ENCODE peak calls at places on chromosome 19, in eight cellular contexts. Q is lower leg skin, S is thyroid gland, C is esophagus squamous epithelium, O is body of pancreas, M is breast epithelium, V is esophagus muscularis mucosa, N is uterus. J is an unnamed sample.

GRCh38 chr19:51097166-51097736 is 11.0 kb downstream of the CTU1 start:
- DNase-seq in S (peak), M (peak), N (peak), Q (peak), C (no peak), V (no peak), O (peak), J (peak)

GRCh38 chr19:55777528-55777927 is 8.6 kb downstream of the RFPL4AL1 start:
- DNase-seq in S (no peak), Q (no peak), O (peak), C (no peak), M (no peak), V (no peak), N (no peak), J (peak)

GRCh38 chr19:8220481-8220880 is 11.3 kb downstream of the CERS4 start:
- DNase-seq in C (no peak), S (no peak), M (no peak), O (peak), Q (no peak), N (no peak), V (no peak), J (no peak)

GRCh38 chr19:42480335-42481095 is 37.8 kb upstream of the CXCL17 start:
- DNase-seq in N (no peak), V (no peak), S (no peak), O (peak), Q (no peak), M (no peak), C (no peak), J (peak)

GRCh38 chr19:51091895-51092873 is 9.5 kb upstream of the KLK14 start:
- DNase-seq in M (no peak), C (no peak), N (no peak), V (no peak), O (no peak), Q (no peak), S (no peak), J (no peak)

GRCh38 chr19:8251025-8251472 is 41.9 kb downstream of the CERS4 start:
- DNase-seq in Q (peak), V (peak), N (peak), M (peak), O (peak), C (no peak), S (peak), J (no peak)

GRCh38 chr19:53977429-53977990 is 13.9 kb upstream of the CACNG6 start:
- DNase-seq in Q (peak), N (peak), S (peak), O (peak), C (no peak), M (no peak), V (no peak), J (peak)

GRCh38 chr19:19873381-19873780 is 7.7 kb downstream of the ZNF253 start:
- DNase-seq in O (no peak), C (no peak), Q (no peak), V (no peak), N (no peak), M (no peak), S (no peak), J (no peak)

GRCh38 chr19:49161987-49162386 is 4.4 kb downstream of the TRPM4 start:
- DNase-seq in M (no peak), O (no peak), Q (no peak), C (no peak), V (no peak), N (no peak), S (peak), J (no peak)

DNA sequence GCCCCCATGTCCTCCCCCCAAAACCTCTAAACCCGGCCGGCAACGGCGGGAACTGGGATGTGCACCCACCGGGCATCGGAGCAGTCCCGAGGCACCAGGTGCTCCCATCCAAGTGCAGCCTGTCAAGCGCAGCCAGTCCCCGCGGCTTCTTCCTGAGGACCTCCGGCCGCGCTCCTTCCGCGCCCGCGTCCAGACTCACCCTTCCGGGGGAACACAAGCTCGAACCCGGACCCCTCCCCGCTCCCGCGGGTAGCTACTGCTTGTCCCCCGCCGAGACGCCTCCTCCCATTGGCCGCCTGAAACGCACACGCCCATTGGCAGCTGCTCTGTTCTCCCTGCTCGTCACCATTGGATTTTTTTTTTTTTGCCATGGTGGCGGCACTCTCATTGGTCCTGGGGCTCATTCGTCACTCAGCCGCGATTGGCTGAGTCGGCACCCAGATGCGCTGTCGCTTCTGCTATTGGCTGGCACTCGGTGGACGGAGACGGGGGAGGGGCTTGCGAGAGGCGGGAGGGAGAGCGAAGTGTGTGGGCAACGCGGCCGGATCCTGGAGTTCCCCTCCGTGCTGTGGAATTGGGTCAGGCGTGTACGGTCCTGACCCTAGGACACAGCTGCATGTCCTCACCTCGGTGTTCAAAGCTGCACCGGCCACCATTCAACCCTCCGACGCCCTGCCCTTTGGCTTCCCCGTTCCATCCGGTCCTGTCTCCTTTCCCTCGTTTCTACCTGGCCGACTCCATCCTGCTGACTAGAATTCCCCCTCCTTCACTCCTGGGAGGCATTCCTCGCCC is at the start of gene TYK2:
- DNase-seq in C (peak), Q (peak), S (peak), M (peak), V (peak), O (peak), N (peak), J (peak)
- TF ChIP-seq POLR2A in C (peak), Q (peak), S (peak), M (no peak), V (no peak), O (peak), N (peak), J (peak)

DNA sequence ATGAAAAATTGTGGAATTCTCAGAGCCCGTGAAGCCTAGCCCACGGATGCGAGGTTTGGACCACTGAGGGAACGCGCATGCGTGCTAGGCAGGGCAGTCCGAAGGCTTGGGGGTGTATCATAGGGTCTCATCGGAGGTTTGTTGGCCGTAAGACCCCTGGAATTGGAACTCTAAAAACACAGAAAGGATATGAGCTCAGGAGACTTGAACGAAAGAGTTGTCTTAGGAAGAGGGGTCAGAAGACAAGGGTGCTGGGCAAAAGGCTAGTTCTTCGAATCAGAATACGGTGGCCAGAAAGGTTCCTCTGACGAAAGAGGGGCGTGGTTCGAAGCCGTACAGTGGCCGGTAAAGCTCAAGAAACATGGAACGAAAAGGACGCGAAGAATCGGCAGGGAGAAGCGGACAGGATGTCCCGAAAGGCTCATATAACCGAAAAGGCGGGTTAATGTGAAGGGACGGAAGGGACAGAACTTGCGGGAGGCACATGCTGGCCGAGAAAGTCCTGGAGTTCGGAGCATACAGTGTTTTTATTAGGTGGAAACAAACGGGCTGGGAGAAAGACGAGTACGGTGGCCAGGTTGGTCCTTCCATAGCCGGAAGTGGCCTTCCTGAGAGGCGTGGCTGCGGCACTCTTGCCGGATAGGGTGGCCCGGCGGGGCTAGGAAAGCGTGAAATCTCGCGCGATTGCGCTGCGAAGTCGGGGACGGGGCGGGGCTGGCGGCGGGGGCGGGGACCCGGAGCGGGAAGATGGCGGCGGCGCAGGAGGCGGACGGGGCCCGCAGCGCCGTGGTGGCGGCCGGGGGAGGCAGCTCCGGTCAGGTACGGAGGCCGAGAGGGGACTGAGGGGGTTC is at the start of gene CLPTM1:
- DNase-seq in V (peak), S (peak), Q (peak), N (peak), C (peak), O (peak), M (peak), J (peak)
- TF ChIP-seq POLR2A in V (peak), S (peak), Q (peak), N (peak), C (peak), O (peak), M (peak), J (peak)

GRCh38 chr19:18571564-18572344 is at the start of gene UBA52:
- DNase-seq in N (peak), Q (peak), S (peak), V (peak), O (peak), C (peak), M (peak), J (peak)

GRCh38 chr19:18574691-18575291 is 3.1 kb downstream of the UBA52 start:
- DNase-seq in Q (no peak), S (no peak), C (no peak), N (no peak), O (no peak), M (no peak), V (no peak), J (no peak)

GRCh38 chr19:18576383-18576782 is 4.7 kb downstream of the UBA52 start:
- DNase-seq in C (no peak), O (no peak), V (no peak), S (no peak), M (no peak), N (no peak), Q (no peak), J (no peak)

GRCh38 chr19:18580311-18580710 is 8.3 kb upstream of the REX1BD start:
- DNase-seq in Q (no peak), N (no peak), O (no peak), C (no peak), M (no peak), S (no peak), V (no peak), J (no peak)

DNA sequence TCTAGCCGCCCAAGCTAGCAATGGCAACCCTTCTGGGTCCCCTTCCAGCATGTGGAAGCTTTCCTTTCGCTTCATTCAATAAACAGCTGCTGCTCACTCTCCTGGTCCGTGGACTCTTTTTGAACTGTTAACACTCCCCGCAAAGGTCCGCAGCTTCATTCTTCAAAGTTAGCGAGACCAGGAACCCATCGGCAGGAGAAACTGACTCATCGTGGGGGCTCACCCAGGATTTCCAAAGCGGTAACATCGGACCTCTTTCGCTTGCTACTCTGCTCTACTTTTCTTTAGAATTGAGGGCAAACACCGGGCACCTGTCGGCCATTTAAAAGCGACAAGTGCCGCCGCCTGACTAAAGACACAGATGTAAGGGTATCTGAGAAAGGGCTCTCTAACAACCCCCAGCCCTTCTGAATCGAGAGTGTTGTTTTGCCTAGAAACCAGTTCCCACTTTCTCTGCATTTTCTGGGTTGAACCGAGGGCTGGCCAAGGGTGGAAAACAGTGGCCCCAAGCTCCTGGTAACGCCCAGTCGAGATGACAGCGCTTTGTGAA is 5.8 kb downstream of the UBA52 start:
- DNase-seq in M (no peak), S (no peak), Q (no peak), N (no peak), O (no peak), V (no peak), C (no peak), J (no peak)
- TF ChIP-seq POLR2A in M (no peak), S (no peak), Q (no peak), N (no peak), O (no peak), V (no peak), C (no peak), J (no peak)

DNA sequence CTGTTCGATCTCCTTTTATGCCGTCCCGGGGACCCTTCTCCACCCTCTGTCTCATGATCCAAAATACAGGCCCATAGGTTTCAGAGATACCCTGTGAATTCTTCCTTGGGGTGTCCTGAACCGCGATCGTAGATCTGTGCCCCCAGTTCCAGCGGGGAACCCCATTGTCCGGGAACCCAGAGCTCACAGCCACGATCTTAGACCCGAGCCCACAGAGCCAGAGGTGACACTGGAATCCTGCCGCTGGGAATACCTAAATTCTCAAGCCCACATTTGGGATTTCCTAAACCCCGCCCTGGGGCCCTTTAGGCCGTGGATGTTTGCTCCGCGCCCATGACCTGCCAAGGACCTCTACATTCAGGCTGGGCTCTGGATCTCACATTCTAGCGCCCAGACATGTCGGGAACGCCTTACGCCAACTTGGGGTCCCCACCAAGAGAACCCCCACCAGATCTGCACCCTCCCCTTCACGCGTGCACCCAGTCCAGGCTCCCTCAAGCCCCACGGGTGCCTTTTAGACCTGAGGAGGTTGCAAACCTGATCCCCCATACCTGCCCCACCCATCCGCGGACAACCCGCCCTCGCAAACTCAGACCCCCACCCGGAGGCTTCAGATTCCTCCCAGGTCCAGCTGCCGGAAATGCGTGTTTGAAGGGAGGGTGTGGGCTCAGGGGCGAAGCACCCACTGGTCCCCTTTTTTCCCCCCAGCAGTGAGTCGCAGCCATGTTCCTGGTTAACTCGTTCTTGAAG is 598 bp downstream of the CAPNS1 start:
- DNase-seq in S (peak), M (no peak), V (no peak), N (peak), Q (no peak), C (no peak), O (peak), J (peak)
- TF ChIP-seq POLR2A in S (no peak), M (no peak), V (no peak), N (no peak), Q (no peak), C (no peak), O (no peak), J (no peak)

DNA sequence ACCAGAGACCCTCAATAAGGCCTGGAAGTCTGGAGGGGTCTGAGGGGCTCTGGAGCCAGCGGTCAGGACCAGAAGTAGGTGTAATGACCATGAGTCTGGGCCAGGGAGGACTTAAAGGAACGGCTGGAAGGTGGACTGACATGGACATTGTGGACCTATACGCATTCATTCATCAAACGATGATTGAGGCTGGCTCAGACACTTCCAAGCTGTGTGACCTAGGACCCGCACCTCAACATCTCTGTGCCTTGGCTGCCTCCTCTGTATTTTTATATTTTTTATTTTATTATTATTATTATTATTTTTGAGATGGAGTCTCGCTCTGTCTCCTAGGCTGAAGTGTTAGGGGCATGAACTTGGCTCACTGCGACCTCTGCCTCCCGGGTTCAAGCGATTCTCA is 9.3 kb upstream of the LRRC25 start:
- DNase-seq in N (no peak), M (no peak), S (no peak), V (no peak), Q (no peak), C (no peak), O (no peak), J (no peak)
- TF ChIP-seq POLR2A in N (no peak), M (no peak), S (no peak), V (no peak), Q (no peak), C (no peak), O (no peak), J (no peak)

DNA sequence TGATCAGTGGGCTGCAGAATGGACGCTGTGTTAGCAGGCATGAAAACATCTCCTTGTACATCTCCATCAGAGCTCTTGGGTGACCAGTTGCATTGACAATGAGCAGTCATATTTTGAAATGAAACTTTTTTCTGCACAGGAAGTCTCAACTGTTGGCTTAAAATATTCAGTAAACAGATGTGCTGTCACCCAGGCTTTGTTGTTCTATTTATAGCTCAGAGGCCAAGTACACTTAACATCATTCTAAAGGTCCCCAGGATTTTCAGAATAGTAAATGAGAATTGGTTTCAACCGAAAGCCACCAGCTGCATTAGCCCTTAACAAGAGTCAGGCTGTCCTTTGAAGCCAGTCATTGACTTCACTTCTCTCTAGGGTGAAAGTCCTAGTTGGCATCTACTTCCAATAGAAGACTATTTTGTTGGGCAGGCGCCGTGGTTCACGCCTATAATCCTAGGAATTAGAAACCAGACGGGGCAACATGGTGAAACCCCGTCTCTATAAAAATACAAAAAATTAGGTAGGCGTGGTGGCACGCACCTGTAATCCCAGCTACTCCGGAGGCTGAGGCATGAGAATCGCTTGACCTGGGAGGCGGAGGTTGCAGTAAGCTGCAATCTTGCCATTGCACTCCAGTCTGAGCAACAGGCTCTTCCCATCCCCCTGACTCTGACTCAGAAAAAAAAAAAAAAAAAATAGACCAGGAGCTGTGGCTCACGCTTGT is 7.9 kb upstream of the PDE4A start:
- DNase-seq in O (no peak), M (no peak), S (no peak), Q (no peak), V (no peak), C (no peak), N (no peak), J (no peak)
- TF ChIP-seq POLR2A in O (no peak), M (no peak), S (no peak), Q (no peak), V (no peak), C (no peak), N (no peak), J (no peak)

DNA sequence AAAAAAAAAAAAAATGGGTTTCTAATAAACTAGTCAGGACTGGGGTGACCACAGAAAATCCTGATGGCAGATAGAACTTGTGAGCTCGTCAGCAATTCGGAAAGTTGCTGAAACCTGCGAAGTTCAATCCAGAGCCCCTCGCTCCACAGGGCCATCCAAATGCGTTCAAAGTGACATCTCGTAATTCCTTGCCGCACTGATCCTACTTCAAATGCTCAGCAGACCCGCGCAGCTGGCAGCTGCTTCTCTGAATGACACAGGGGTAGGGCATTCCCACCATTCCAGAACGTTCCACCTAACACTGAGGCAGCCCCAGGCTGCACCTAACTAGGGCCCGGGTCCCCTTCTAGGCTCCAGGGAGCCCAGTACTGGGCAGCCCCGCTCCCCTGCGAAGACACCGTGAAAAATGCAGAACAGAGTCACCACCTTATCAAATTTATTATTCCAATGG is 4.8 kb upstream of the DAPK3 start:
- DNase-seq in O (no peak), Q (no peak), V (no peak), S (no peak), N (no peak), C (no peak), M (no peak), J (no peak)
- TF ChIP-seq POLR2A in O (no peak), Q (no peak), V (no peak), S (no peak), N (no peak), C (no peak), M (no peak), J (no peak)

J was measured in H54.